ENCODE peak calls at places on chromosomes 6 and 20, in eight cellular contexts. C is aorta; J is heart right ventricle; V is hepatocyte; I is CD4-positive, alpha-beta memory T cell; Q is ovary; E is lower lobe of right lung; O is stomach. U is an unnamed sample.
A peak's percentile ranks its signal among the peaks of the same experiment; 100 is the strongest.

GRCh38 chr20:25341716-25342680 is 48.6 kb downstream of the ABHD12 start:
- DNase-seq in C (no peak), J (no peak), V (no peak), I (no peak), Q (no peak), E (no peak), O (no peak), U (peak; percentile 6)

GRCh38 chr6:82980086-82980485 is 85.6 kb downstream of the UBE3D start:
- DNase-seq in C (no peak), J (no peak), V (no peak), I (no peak), Q (no peak), E (no peak), O (no peak), U (no peak)

GRCh38 chr20:54004397-54004940 is 65.9 kb downstream of the BCAS1 start:
- DNase-seq in C (no peak), J (no peak), V (no peak), I (no peak), Q (no peak), E (no peak), O (no peak), U (no peak)

GRCh38 chr6:11315743-11316437 is 83.4 kb upstream of the NEDD9 start:
- DNase-seq in C (no peak), J (peak; percentile 13), V (peak; percentile 75), I (no peak), Q (no peak), E (no peak), O (no peak), U (no peak)

GRCh38 chr6:36967757-36968156 is 13.2 kb downstream of the PI16 start:
- DNase-seq in C (no peak), J (no peak), V (no peak), I (no peak), Q (no peak), E (no peak), O (no peak), U (no peak)

GRCh38 chr6:20757761-20758160 is 223.5 kb downstream of the CDKAL1 start:
- DNase-seq in C (no peak), J (no peak), V (no peak), I (no peak), Q (no peak), E (no peak), O (no peak), U (no peak)

GRCh38 chr20:21704408-21705385 is 767 bp upstream of the PAX1 start:
- DNase-seq in C (no peak), J (no peak), V (no peak), I (no peak), Q (no peak), E (no peak), O (no peak), U (no peak)

GRCh38 chr6:22754111-22754510 is 184.7 kb downstream of the HDGFL1 start:
- DNase-seq in C (no peak), J (no peak), V (no peak), I (no peak), Q (no peak), E (no peak), O (no peak), U (no peak)

GRCh38 chr20:621115-621756 is 11.1 kb upstream of the TCF15 start:
- DNase-seq in C (no peak), J (no peak), V (no peak), I (no peak), Q (no peak), E (peak; percentile 0), O (no peak), U (no peak)

GRCh38 chr20:56518999-56519398 is 5.5 kb upstream of the FAM209A start:
- DNase-seq in C (no peak), J (no peak), V (no peak), I (no peak), Q (no peak), E (no peak), O (no peak), U (no peak)

GRCh38 chr20:56808119-56808725 is 179.1 kb downstream of the TFAP2C start:
- DNase-seq in C (no peak), J (no peak), V (no peak), I (no peak), Q (no peak), E (no peak), O (no peak), U (no peak)

GRCh38 chr6:42970859-42971612 is 7.9 kb downstream of the PEX6 start:
- DNase-seq in C (no peak), J (no peak), V (no peak), I (no peak), Q (no peak), E (no peak), O (no peak), U (no peak)

GRCh38 chr6:15905488-15906392 is 223.1 kb upstream of the MYLIP start:
- DNase-seq in C (no peak), J (no peak), V (no peak), I (no peak), Q (no peak), E (no peak), O (no peak), U (no peak)

GRCh38 chr20:32570401-32571190 is 14.5 kb downstream of the NOL4L start:
- DNase-seq in C (no peak), J (no peak), V (no peak), I (no peak), Q (no peak), E (no peak), O (no peak), U (no peak)

GRCh38 chr6:110518281-110518623 is 41.8 kb upstream of the SLC22A16 start:
- DNase-seq in C (no peak), J (no peak), V (no peak), I (no peak), Q (no peak), E (no peak), O (no peak), U (no peak)

GRCh38 chr6:167951781-167952511 is 45.5 kb upstream of the KIF25 start:
- DNase-seq in C (no peak), J (no peak), V (no peak), I (no peak), Q (no peak), E (no peak), O (no peak), U (no peak)

GRCh38 chr20:46406986-46407670 is 713 bp upstream of the ELMO2 start:
- DNase-seq in C (peak; percentile 87), J (peak; percentile 48), V (peak; percentile 70), I (peak; percentile 81), Q (peak; percentile 39), E (peak; percentile 82), O (peak; percentile 79), U (peak; percentile 93)

GRCh38 chr20:8161262-8162071 is 29.4 kb downstream of the PLCB1 start:
- DNase-seq in C (no peak), J (peak; percentile 9), V (no peak), I (no peak), Q (no peak), E (no peak), O (no peak), U (no peak)

GRCh38 chr20:33158637-33159385 is 9.1 kb upstream of the BPIFA2 start:
- DNase-seq in C (no peak), J (no peak), V (no peak), I (no peak), Q (no peak), E (no peak), O (peak; percentile 4), U (no peak)

DNA sequence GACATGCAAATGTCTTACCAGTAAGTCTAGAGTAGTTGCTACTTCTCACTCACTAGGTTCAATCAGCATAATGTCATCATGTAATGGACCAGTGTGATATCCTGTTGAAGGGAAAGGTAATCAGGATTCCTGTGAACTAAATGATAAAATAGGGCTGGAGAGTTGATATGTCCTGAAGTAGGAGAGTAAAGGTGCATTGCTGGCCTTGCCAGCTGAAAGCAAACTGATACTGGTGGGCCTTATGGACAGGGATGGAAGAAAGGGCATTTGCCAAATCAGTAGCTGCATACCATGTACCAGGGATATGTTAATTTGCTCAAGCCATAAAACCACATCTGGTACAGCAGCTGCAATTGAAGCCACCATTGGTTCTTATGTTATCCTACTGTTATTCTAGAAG is 37.5 kb upstream of the IYD start:
- DNase-seq in C (no peak), J (no peak), V (no peak), I (no peak), Q (no peak), E (no peak), O (no peak), U (no peak)
- H3K4me3 ChIP-seq in C (no peak overlapping the region), J (no peak overlapping the region), V (no peak overlapping the region), I (no peak overlapping the region), Q (no peak overlapping the region), E (no peak overlapping the region), O (no peak overlapping the region), U (no peak overlapping the region)

GRCh38 chr20:59818911-59819310 is 114.5 kb downstream of the SYCP2 start:
- DNase-seq in C (peak; percentile 13), J (no peak), V (no peak), I (no peak), Q (no peak), E (no peak), O (no peak), U (no peak)
- H3K36me3 ChIP-seq in C (no peaks in the 10 kb centered on the region), J (no peaks in the 10 kb centered on the region), V (no peaks in the 10 kb centered on the region), I (no peaks in the 10 kb centered on the region), Q (no peaks in the 10 kb centered on the region), E (no peaks in the 10 kb centered on the region), O (no peaks in the 10 kb centered on the region), U (no peaks in the 10 kb centered on the region)

DNA sequence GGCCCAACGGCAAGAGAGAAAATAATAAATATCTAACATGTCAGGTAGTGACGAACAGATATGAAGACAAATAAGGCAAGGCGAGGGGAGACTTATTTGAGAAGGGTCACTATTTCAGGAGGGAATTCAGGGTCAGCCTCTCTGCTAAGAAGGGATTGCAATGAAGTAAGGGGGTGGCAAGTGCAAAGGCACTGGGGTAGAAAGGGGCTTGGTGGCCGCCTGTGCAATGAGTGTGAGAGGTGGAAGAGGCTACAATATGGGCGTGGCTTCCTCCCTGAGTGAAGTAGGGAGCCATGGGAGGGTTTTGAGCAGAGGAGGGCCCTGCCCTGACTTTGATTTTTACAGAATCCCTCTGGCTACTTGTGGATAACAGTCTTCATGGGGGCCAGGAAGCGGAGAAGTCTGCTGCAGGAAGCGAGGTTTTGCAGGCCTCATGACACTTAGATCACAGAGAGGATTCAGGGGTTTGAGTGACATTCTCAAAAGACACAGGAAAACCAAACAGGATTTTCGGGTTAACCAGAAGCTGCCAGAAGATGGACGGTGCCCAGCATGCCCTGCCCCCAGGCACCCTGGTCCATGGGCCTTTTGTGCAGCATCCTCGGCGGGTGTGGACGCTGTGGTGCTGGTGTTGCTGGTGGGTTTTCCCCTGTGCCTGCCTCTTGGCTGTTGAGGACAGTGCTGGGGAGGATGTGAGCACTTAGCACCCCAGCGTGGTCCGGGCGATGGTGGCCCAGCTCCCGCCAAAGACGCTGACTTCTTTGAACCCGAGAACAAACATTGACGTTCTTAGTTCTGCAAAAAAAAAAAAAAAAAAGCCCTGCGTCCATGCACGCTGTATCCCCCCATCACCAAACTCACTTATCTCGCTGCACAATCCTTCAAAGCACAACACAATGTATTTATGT is 124.2 kb upstream of the PTPN1 start:
- DNase-seq in C (peak; percentile 71), J (no peak), V (no peak), I (peak; percentile 77), Q (no peak), E (no peak), O (no peak), U (no peak)
- H3K4me3 ChIP-seq in C (no peak overlapping the region), J (no peak overlapping the region), V (no peak overlapping the region), I (no peak overlapping the region), Q (no peak overlapping the region), E (no peak overlapping the region), O (no peak overlapping the region), U (no peak overlapping the region)

DNA sequence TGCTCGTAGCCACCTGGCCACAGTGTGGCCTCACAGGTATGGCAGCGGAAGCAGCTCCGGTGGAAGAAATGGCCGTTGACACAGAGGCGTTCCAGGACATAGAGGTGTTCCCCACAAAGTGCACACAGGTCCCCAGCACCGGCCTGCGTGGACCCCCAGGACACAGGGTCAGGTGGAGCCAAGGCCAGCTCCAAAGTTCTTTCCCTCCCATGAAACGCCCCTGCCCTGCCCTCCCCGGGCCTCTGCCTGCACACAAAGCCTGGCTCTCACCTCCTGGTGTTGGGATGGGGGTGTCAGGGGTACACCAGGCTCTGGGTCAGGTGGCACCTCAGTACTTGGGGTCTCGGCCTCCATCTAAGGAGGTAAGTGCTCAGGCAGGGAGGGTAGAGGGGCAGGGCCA is 6.6 kb downstream of the SMPD2 start:
- DNase-seq in C (no peak), J (no peak), V (no peak), I (no peak), Q (no peak), E (no peak), O (no peak), U (peak; percentile 66)
- H3K36me3 ChIP-seq in C (peaks cover 2% of the 10 kb centered on the region), J (no peaks in the 10 kb centered on the region), V (no peaks in the 10 kb centered on the region), I (peaks cover 29% of the 10 kb centered on the region), Q (no peaks in the 10 kb centered on the region), E (peaks cover 63% of the 10 kb centered on the region), O (peaks cover 59% of the 10 kb centered on the region), U (no peaks in the 10 kb centered on the region)